ENCODE peak calls at places on chromosomes 12 and 14, in eight cellular contexts. Z is stimulated activated CD8-positive, alpha-beta memory T cell treated with anti-CD3 and anti-CD28 coated beads, Interleukin-4, amount 100 ng/mL, for 1 hour; H is NCI-H1417 treated with DMSO at 0.1 percent for 48 hours; G is OCI-LY7; D is KBM-7; A is effector memory CD4-positive, alpha-beta T cell; O is GM23248; N is mucosa of gallbladder. W is an unnamed sample.

GRCh38 chr12:77761286-77761685 is 69.4 kb upstream of the NAV3 start:
- DNase-seq in G (no peak), N (no peak), Z (no peak), D (no peak), A (no peak), O (no peak), H (no peak), W (no peak)

GRCh38 chr14:59020382-59020781 is 168.1 kb upstream of the DAAM1 start:
- DNase-seq in G (peak; percentile 26), H (no peak), O (peak; percentile 66), Z (no peak), A (no peak), D (peak; percentile 14), N (no peak), W (peak; percentile 49)

GRCh38 chr12:15984963-15985362 is 73.8 kb downstream of the DERA start:
- DNase-seq in D (no peak), A (no peak), Z (no peak), G (peak; percentile 79), N (no peak), O (no peak), H (no peak), W (no peak)

GRCh38 chr14:22526744-22527143 is 62.3 kb downstream of the DAD1 start:
- DNase-seq in H (no peak), Z (no peak), A (no peak), N (no peak), G (no peak), O (no peak), D (no peak), W (no peak)

GRCh38 chr12:93924367-93924766 is 224.0 kb upstream of the PLXNC1 start:
- DNase-seq in A (no peak), G (no peak), Z (no peak), N (no peak), H (no peak), D (no peak), O (no peak), W (no peak)

GRCh38 chr12:110743571-110744093 is 941 bp upstream of the PPP1CC start:
- DNase-seq in H (no peak), Z (no peak), D (no peak), O (peak; percentile 66), A (no peak), N (peak; percentile 42), G (no peak), W (peak; percentile 34)

GRCh38 chr12:69334138-69334537 is 14.0 kb upstream of the LYZ start:
- DNase-seq in N (no peak), D (no peak), Z (no peak), G (no peak), A (no peak), H (no peak), O (no peak), W (no peak)

GRCh38 chr12:96500686-96501085 is 11.3 kb downstream of the CFAP54 start:
- DNase-seq in O (peak; percentile 54), Z (no peak), N (no peak), A (no peak), G (peak; percentile 34), D (no peak), H (no peak), W (peak; percentile 53)

GRCh38 chr14:50932592-50933500 is 11.4 kb downstream of the PYGL start:
- DNase-seq in O (no peak), G (no peak), D (peak; percentile 30), H (no peak), N (no peak), Z (no peak), A (no peak), W (no peak)

GRCh38 chr12:76144253-76144564 is 59.7 kb upstream of the NAP1L1 start:
- DNase-seq in Z (peak; percentile 9), N (no peak), O (peak; percentile 15), A (no peak), D (peak; percentile 83), H (no peak), G (no peak), W (peak; percentile 51)

GRCh38 chr12:132285991-132286681 is 43.3 kb downstream of the GALNT9 start:
- DNase-seq in O (peak; percentile 73), G (no peak), N (peak; percentile 66), D (no peak), A (no peak), H (no peak), Z (no peak), W (peak; percentile 26)

GRCh38 chr12:57611810-57612710 is 825 bp downstream of the ARHGEF25 start:
- DNase-seq in Z (no peak), N (no peak), H (no peak), G (no peak), D (no peak), O (no peak), A (no peak), W (no peak)

GRCh38 chr12:108305520-108305919 is 33.6 kb downstream of the CMKLR1 start:
- DNase-seq in H (no peak), N (peak; percentile 78), Z (no peak), A (no peak), O (peak; percentile 99), G (no peak), D (peak; percentile 55), W (peak; percentile 93)

GRCh38 chr14:105192866-105193731 is 12.0 kb upstream of the NUDT14 start:
- DNase-seq in H (no peak), A (no peak), Z (no peak), D (no peak), N (no peak), G (no peak), O (peak; percentile 62), W (no peak)

GRCh38 chr12:132121283-132121682 is 22.8 kb downstream of the DDX51 start:
- DNase-seq in O (no peak), A (no peak), G (no peak), H (no peak), D (no peak), Z (no peak), N (no peak), W (no peak)

GRCh38 chr12:91889059-91889458 is 256.6 kb downstream of the BTG1 start:
- DNase-seq in N (no peak), A (no peak), D (no peak), O (no peak), H (no peak), G (no peak), Z (no peak), W (no peak)

W was measured in fibroblast of mammary gland.